ENCODE peak calls at places on chromosomes 6 and 20, in six cellular contexts. B, X, G, C, P and K are unnamed samples.

GRCh38 chr6:118551063-118551672 is 3.1 kb downstream of the PLN start:
- DNase-seq in B (peak; percentile 6), X (no peak), G (peak; percentile 26), C (no peak), P (no peak), K (peak; percentile 68)

GRCh38 chr20:22499475-22500174 is 84.7 kb downstream of the FOXA2 start:
- DNase-seq in B (no peak), X (no peak), G (no peak), C (no peak), P (no peak), K (no peak)

GRCh38 chr6:165184192-165184979 is 125.0 kb downstream of the C6orf118 start:
- DNase-seq in B (no peak), X (no peak), G (no peak), C (no peak), P (no peak), K (no peak)

GRCh38 chr6:128415387-128415786 is 105.0 kb downstream of the PTPRK start:
- DNase-seq in B (no peak), X (no peak), G (no peak), C (no peak), P (no peak), K (no peak)

GRCh38 chr6:101779051-101779844 is 385.7 kb downstream of the GRIK2 start:
- DNase-seq in B (no peak), X (no peak), G (no peak), C (no peak), P (no peak), K (no peak)

GRCh38 chr6:165900970-165901369 is 237.9 kb upstream of the PDE10A start:
- DNase-seq in B (no peak), X (no peak), G (no peak), C (no peak), P (no peak), K (no peak)

GRCh38 chr6:41503841-41504525 is 42.2 kb upstream of the FOXP4 start:
- DNase-seq in B (peak; percentile 75), X (peak; percentile 66), G (no peak), C (no peak), P (no peak), K (no peak)

GRCh38 chr6:23003671-23004598 is 434.6 kb downstream of the HDGFL1 start:
- DNase-seq in B (no peak), X (no peak), G (peak; percentile 55), C (no peak), P (no peak), K (no peak)

GRCh38 chr6:84213217-84213616 is 14.2 kb downstream of the CEP162 start:
- DNase-seq in B (no peak), X (no peak), G (no peak), C (no peak), P (no peak), K (no peak)

GRCh38 chr6:146650799-146651481 is 52.2 kb downstream of the ADGB start:
- DNase-seq in B (no peak), X (no peak), G (no peak), C (no peak), P (no peak), K (no peak)

GRCh38 chr6:122372647-122373046 is 26.8 kb upstream of the HSF2 start:
- DNase-seq in B (no peak), X (no peak), G (no peak), C (no peak), P (no peak), K (no peak)

GRCh38 chr6:53361549-53362031 is 12.8 kb upstream of the ELOVL5 start:
- DNase-seq in B (no peak), X (peak; percentile 28), G (no peak), C (no peak), P (no peak), K (no peak)